ENCODE peak calls at places on chromosomes 13 and 19, in four cellular contexts. F is NCI-H1092, R is HEK293T, L is aorta. Z is an unnamed sample.

GRCh38 chr13:50783066-50783465 is 60.4 kb downstream of the DLEU7 start:
- DNase-seq in F (no peak), R (no peak), L (no peak), Z (no peak)

GRCh38 chr13:24066405-24067292 is 93.9 kb upstream of the SPATA13 start:
- DNase-seq in F (no peak), R (no peak), L (no peak), Z (peak)

GRCh38 chr19:1133471-1133929 is 29.7 kb downstream of the GPX4 start:
- DNase-seq in F (no peak), R (peak), L (no peak), Z (no peak)

GRCh38 chr19:18562086-18562485 is 4.4 kb downstream of the KXD1 start:
- DNase-seq in F (no peak), R (no peak), L (peak), Z (no peak)

GRCh38 chr19:45141203-45141900 is 19.4 kb downstream of the NKPD1 start:
- DNase-seq in F (no peak), R (no peak), L (no peak), Z (no peak)

GRCh38 chr13:61410669-61411297 is 4.9 kb downstream of the PCDH20 start:
- DNase-seq in F (peak), R (peak), L (no peak), Z (no peak)

GRCh38 chr13:113192902-113193301 is 15.6 kb downstream of the PCID2 start:
- DNase-seq in F (no peak), R (no peak), L (no peak), Z (no peak)

GRCh38 chr13:50594276-50594970 is 249.1 kb downstream of the DLEU7 start:
- DNase-seq in F (no peak), R (no peak), L (no peak), Z (peak)

GRCh38 chr19:29054886-29055675 is 157.9 kb downstream of the UQCRFS1 start:
- DNase-seq in F (no peak), R (no peak), L (no peak), Z (no peak)

GRCh38 chr19:13747098-13747453 is 17.2 kb upstream of the MRI1 start:
- DNase-seq in F (no peak), R (no peak), L (no peak), Z (no peak)

GRCh38 chr13:47680752-47681151 is 320.3 kb downstream of the SUCLA2 start:
- DNase-seq in F (no peak), R (no peak), L (no peak), Z (no peak)

GRCh38 chr13:37129867-37130266 is 24.4 kb upstream of the CSNK1A1L start:
- DNase-seq in F (no peak), R (no peak), L (no peak), Z (no peak)

GRCh38 chr13:20171364-20171763 is 10.5 kb upstream of the GJA3 start:
- DNase-seq in F (no peak), R (no peak), L (no peak), Z (no peak)

GRCh38 chr13:65265988-65266387 is 1964.1 kb downstream of the PCDH9 start:
- DNase-seq in F (no peak), R (no peak), L (no peak), Z (no peak)

GRCh38 chr19:55632463-55632834 is 8.1 kb upstream of the ZNF784 start:
- DNase-seq in F (peak), R (peak), L (no peak), Z (peak)

GRCh38 chr19:55076321-55076720 is 652 bp downstream of the EPS8L1 start:
- DNase-seq in F (no peak), R (no peak), L (no peak), Z (no peak)

GRCh38 chr19:34513767-34514166 is 32.2 kb downstream of the WTIP start:
- DNase-seq in F (no peak), R (no peak), L (no peak), Z (no peak)

GRCh38 chr13:67122251-67122650 is 107.9 kb downstream of the PCDH9 start:
- DNase-seq in F (no peak), R (no peak), L (no peak), Z (no peak)

GRCh38 chr13:113848020-113848419 is 15.9 kb downstream of the GAS6 start:
- DNase-seq in F (no peak), R (no peak), L (peak), Z (no peak)

GRCh38 chr19:48372904-48373303 is 8.7 kb downstream of the SYNGR4 start:
- DNase-seq in F (peak), R (no peak), L (no peak), Z (peak)

GRCh38 chr13:35411059-35411744 is 65.3 kb downstream of the MAB21L1 start:
- DNase-seq in F (no peak), R (no peak), L (no peak), Z (no peak)

GRCh38 chr13:99653526-99653925 is 152.3 kb downstream of the TM9SF2 start:
- DNase-seq in F (no peak), R (no peak), L (no peak), Z (no peak)

GRCh38 chr19:47486900-47487299 is 2.9 kb upstream of the KPTN start:
- DNase-seq in F (no peak), R (no peak), L (no peak), Z (no peak)

Z was measured in RPMI8226.